ENCODE peak calls at places on chromosome 2, in seven cellular contexts. One of them, this sample, is unnamed.

GRCh38 chr2:68287580-68288441 is 31.9 kb downstream of the CNRIP1 start:
- DNase-seq in NCI-H2081: no peak
- DNase-seq in NT2/D1: no peak
- DNase-seq in GM20000: no peak
- DNase-seq in stimulated activated CD8-positive, alpha-beta memory T cell treated with anti-CD3 and anti-CD28 coated beads, Interleukin-15, amount 100 ng/mL, for 24 hours: no peak
- DNase-seq in cardiac septum: no peak
- DNase-seq in fibroblast of the aortic adventitia: peak
- DNase-seq in this sample: no peak

GRCh38 chr2:159773876-159774275 is 24.1 kb downstream of the CD302 start:
- DNase-seq in NT2/D1: no peak
- DNase-seq in NCI-H2081: no peak
- DNase-seq in fibroblast of the aortic adventitia: peak
- DNase-seq in cardiac septum: no peak
- DNase-seq in stimulated activated CD8-positive, alpha-beta memory T cell treated with anti-CD3 and anti-CD28 coated beads, Interleukin-15, amount 100 ng/mL, for 24 hours: no peak
- DNase-seq in GM20000: no peak
- DNase-seq in this sample: no peak

GRCh38 chr2:107529146-107529545 is 297.5 kb upstream of the RGPD4 start:
- DNase-seq in NCI-H2081: peak
- DNase-seq in fibroblast of the aortic adventitia: peak
- DNase-seq in GM20000: no peak
- DNase-seq in stimulated activated CD8-positive, alpha-beta memory T cell treated with anti-CD3 and anti-CD28 coated beads, Interleukin-15, amount 100 ng/mL, for 24 hours: no peak
- DNase-seq in cardiac septum: no peak
- DNase-seq in NT2/D1: no peak
- DNase-seq in this sample: no peak

GRCh38 chr2:128436498-128437180 is 118.0 kb upstream of the HS6ST1 start:
- DNase-seq in NT2/D1: no peak
- DNase-seq in cardiac septum: peak
- DNase-seq in GM20000: no peak
- DNase-seq in stimulated activated CD8-positive, alpha-beta memory T cell treated with anti-CD3 and anti-CD28 coated beads, Interleukin-15, amount 100 ng/mL, for 24 hours: no peak
- DNase-seq in fibroblast of the aortic adventitia: no peak
- DNase-seq in NCI-H2081: no peak
- DNase-seq in this sample: no peak

GRCh38 chr2:71471276-71471675 is 17.9 kb downstream of the DYSF start:
- DNase-seq in stimulated activated CD8-positive, alpha-beta memory T cell treated with anti-CD3 and anti-CD28 coated beads, Interleukin-15, amount 100 ng/mL, for 24 hours: no peak
- DNase-seq in fibroblast of the aortic adventitia: no peak
- DNase-seq in cardiac septum: no peak
- DNase-seq in NCI-H2081: no peak
- DNase-seq in GM20000: no peak
- DNase-seq in NT2/D1: no peak
- DNase-seq in this sample: no peak

GRCh38 chr2:192197387-192197786 is 2.7 kb upstream of the TMEFF2 start:
- DNase-seq in stimulated activated CD8-positive, alpha-beta memory T cell treated with anti-CD3 and anti-CD28 coated beads, Interleukin-15, amount 100 ng/mL, for 24 hours: no peak
- DNase-seq in NT2/D1: no peak
- DNase-seq in fibroblast of the aortic adventitia: peak
- DNase-seq in NCI-H2081: no peak
- DNase-seq in cardiac septum: no peak
- DNase-seq in GM20000: no peak
- DNase-seq in this sample: no peak

GRCh38 chr2:220353897-220354296 is 726.5 kb downstream of the SLC4A3 start:
- DNase-seq in NT2/D1: no peak
- DNase-seq in GM20000: no peak
- DNase-seq in stimulated activated CD8-positive, alpha-beta memory T cell treated with anti-CD3 and anti-CD28 coated beads, Interleukin-15, amount 100 ng/mL, for 24 hours: no peak
- DNase-seq in fibroblast of the aortic adventitia: peak
- DNase-seq in NCI-H2081: no peak
- DNase-seq in cardiac septum: no peak
- DNase-seq in this sample: no peak

GRCh38 chr2:45709137-45709536 is 57.7 kb downstream of the PRKCE start:
- DNase-seq in NT2/D1: no peak
- DNase-seq in cardiac septum: no peak
- DNase-seq in GM20000: no peak
- DNase-seq in NCI-H2081: no peak
- DNase-seq in stimulated activated CD8-positive, alpha-beta memory T cell treated with anti-CD3 and anti-CD28 coated beads, Interleukin-15, amount 100 ng/mL, for 24 hours: no peak
- DNase-seq in fibroblast of the aortic adventitia: no peak
- DNase-seq in this sample: no peak

This sample was measured in D721Med.